ENCODE peak calls at places on chromosomes 4 and X, in eight cellular contexts. One of them, this sample, is unnamed.
A peak's percentile ranks its signal among the peaks of the same experiment; 100 is the strongest.

GRCh38 chrX:68842781-68843581 is 14.2 kb downstream of the EFNB1 start:
- DNase-seq in fibroblast of lung: peak; percentile 33
- DNase-seq in Calu3: no peak
- DNase-seq in Caco-2: no peak
- DNase-seq in upper lobe of right lung: peak; percentile 66
- DNase-seq in left lung: no peak
- DNase-seq in tibial nerve: no peak
- DNase-seq in K562: no peak
- DNase-seq in this sample: no peak

GRCh38 chr4:84967292-84967651 is 782 bp upstream of the WDFY3 start:
- DNase-seq in fibroblast of lung: peak; percentile 53
- DNase-seq in Calu3: no peak
- DNase-seq in Caco-2: no peak
- DNase-seq in upper lobe of right lung: no peak
- DNase-seq in left lung: no peak
- DNase-seq in tibial nerve: no peak
- DNase-seq in K562: no peak
- DNase-seq in this sample: peak; percentile 16

GRCh38 chr4:188127157-188127874 is 11.9 kb upstream of the TRIML1 start:
- DNase-seq in fibroblast of lung: peak; percentile 68
- DNase-seq in Calu3: peak; percentile 41
- DNase-seq in Caco-2: no peak
- DNase-seq in upper lobe of right lung: no peak
- DNase-seq in left lung: no peak
- DNase-seq in tibial nerve: no peak
- DNase-seq in K562: no peak
- DNase-seq in this sample: no peak

GRCh38 chr4:168648929-168649328 is 152.1 kb downstream of the PALLD start:
- DNase-seq in fibroblast of lung: no peak
- DNase-seq in Calu3: no peak
- DNase-seq in Caco-2: no peak
- DNase-seq in upper lobe of right lung: no peak
- DNase-seq in left lung: no peak
- DNase-seq in tibial nerve: no peak
- DNase-seq in K562: no peak
- DNase-seq in this sample: no peak

GRCh38 chrX:67044029-67044653 is 405.3 kb upstream of the EDA2R start:
- DNase-seq in fibroblast of lung: no peak
- DNase-seq in Calu3: no peak
- DNase-seq in Caco-2: no peak
- DNase-seq in upper lobe of right lung: no peak
- DNase-seq in left lung: no peak
- DNase-seq in tibial nerve: no peak
- DNase-seq in K562: no peak
- DNase-seq in this sample: no peak

GRCh38 chr4:136927172-136927571 is 605.1 kb downstream of the PCDH18 start:
- DNase-seq in fibroblast of lung: peak; percentile 10
- DNase-seq in Calu3: no peak
- DNase-seq in Caco-2: no peak
- DNase-seq in upper lobe of right lung: no peak
- DNase-seq in left lung: no peak
- DNase-seq in tibial nerve: no peak
- DNase-seq in K562: no peak
- DNase-seq in this sample: no peak

GRCh38 chr4:79178770-79179169 is 147.1 kb downstream of the NAA11 start:
- DNase-seq in fibroblast of lung: peak; percentile 52
- DNase-seq in Calu3: no peak
- DNase-seq in Caco-2: no peak
- DNase-seq in upper lobe of right lung: no peak
- DNase-seq in left lung: no peak
- DNase-seq in tibial nerve: no peak
- DNase-seq in K562: no peak
- DNase-seq in this sample: no peak

GRCh38 chr4:127856485-127857447 is 23.9 kb upstream of the PLK4 start:
- DNase-seq in fibroblast of lung: peak; percentile 92
- DNase-seq in Calu3: peak; percentile 25
- DNase-seq in Caco-2: no peak
- DNase-seq in upper lobe of right lung: no peak
- DNase-seq in left lung: no peak
- DNase-seq in tibial nerve: no peak
- DNase-seq in K562: no peak
- DNase-seq in this sample: no peak

GRCh38 chr4:64784125-64784524 is 374.9 kb upstream of the TECRL start:
- DNase-seq in fibroblast of lung: no peak
- DNase-seq in Calu3: no peak
- DNase-seq in Caco-2: no peak
- DNase-seq in upper lobe of right lung: no peak
- DNase-seq in left lung: no peak
- DNase-seq in tibial nerve: no peak
- DNase-seq in K562: no peak
- DNase-seq in this sample: no peak

GRCh38 chr4:123701046-123701445 is 304.5 kb downstream of the SPRY1 start:
- DNase-seq in fibroblast of lung: peak; percentile 13
- DNase-seq in Calu3: no peak
- DNase-seq in Caco-2: no peak
- DNase-seq in upper lobe of right lung: no peak
- DNase-seq in left lung: no peak
- DNase-seq in tibial nerve: no peak
- DNase-seq in K562: no peak
- DNase-seq in this sample: no peak

GRCh38 chr4:186400676-186401075 is 134.7 kb downstream of the F11 start:
- DNase-seq in fibroblast of lung: no peak
- DNase-seq in Calu3: no peak
- DNase-seq in Caco-2: no peak
- DNase-seq in upper lobe of right lung: no peak
- DNase-seq in left lung: no peak
- DNase-seq in tibial nerve: no peak
- DNase-seq in K562: no peak
- DNase-seq in this sample: no peak

GRCh38 chrX:22652596-22652995 is 347.2 kb upstream of the DDX53 start:
- DNase-seq in fibroblast of lung: peak; percentile 40
- DNase-seq in Calu3: peak; percentile 2
- DNase-seq in Caco-2: peak; percentile 68
- DNase-seq in upper lobe of right lung: no peak
- DNase-seq in left lung: no peak
- DNase-seq in tibial nerve: no peak
- DNase-seq in K562: no peak
- DNase-seq in this sample: no peak

GRCh38 chr4:81369898-81370297 is 101.8 kb downstream of the RASGEF1B start:
- DNase-seq in fibroblast of lung: peak; percentile 34
- DNase-seq in Calu3: no peak
- DNase-seq in Caco-2: no peak
- DNase-seq in upper lobe of right lung: no peak
- DNase-seq in left lung: no peak
- DNase-seq in tibial nerve: no peak
- DNase-seq in K562: no peak
- DNase-seq in this sample: no peak

GRCh38 chr4:7254736-7255487 is 62.6 kb downstream of the SORCS2 start:
- DNase-seq in fibroblast of lung: no peak
- DNase-seq in Calu3: no peak
- DNase-seq in Caco-2: no peak
- DNase-seq in upper lobe of right lung: no peak
- DNase-seq in left lung: peak; percentile 47
- DNase-seq in tibial nerve: no peak
- DNase-seq in K562: no peak
- DNase-seq in this sample: peak; percentile 25

GRCh38 chr4:2250764-2251072 is 8.8 kb upstream of the HAUS3 start:
- DNase-seq in fibroblast of lung: no peak
- DNase-seq in Calu3: no peak
- DNase-seq in Caco-2: no peak
- DNase-seq in upper lobe of right lung: no peak
- DNase-seq in left lung: no peak
- DNase-seq in tibial nerve: no peak
- DNase-seq in K562: no peak
- DNase-seq in this sample: no peak

GRCh38 chr4:54318904-54319303 is 89.8 kb downstream of the PDGFRA start:
- DNase-seq in fibroblast of lung: peak; percentile 64
- DNase-seq in Calu3: peak; percentile 2
- DNase-seq in Caco-2: no peak
- DNase-seq in upper lobe of right lung: no peak
- DNase-seq in left lung: no peak
- DNase-seq in tibial nerve: no peak
- DNase-seq in K562: peak; percentile 59
- DNase-seq in this sample: no peak

GRCh38 chr4:165308174-165308573 is 19.3 kb upstream of the MSMO1 start:
- DNase-seq in fibroblast of lung: peak; percentile 58
- DNase-seq in Calu3: no peak
- DNase-seq in Caco-2: no peak
- DNase-seq in upper lobe of right lung: no peak
- DNase-seq in left lung: no peak
- DNase-seq in tibial nerve: no peak
- DNase-seq in K562: no peak
- DNase-seq in this sample: no peak

GRCh38 chr4:58566260-58566659 is 1456.1 kb upstream of the IGFBP7 start:
- DNase-seq in fibroblast of lung: no peak
- DNase-seq in Calu3: no peak
- DNase-seq in Caco-2: no peak
- DNase-seq in upper lobe of right lung: no peak
- DNase-seq in left lung: no peak
- DNase-seq in tibial nerve: no peak
- DNase-seq in K562: no peak
- DNase-seq in this sample: no peak

GRCh38 chr4:103032575-103032974 is 13.1 kb upstream of the SLC9B1 start:
- DNase-seq in fibroblast of lung: peak; percentile 22
- DNase-seq in Calu3: peak; percentile 42
- DNase-seq in Caco-2: peak; percentile 64
- DNase-seq in upper lobe of right lung: no peak
- DNase-seq in left lung: no peak
- DNase-seq in tibial nerve: no peak
- DNase-seq in K562: peak; percentile 46
- DNase-seq in this sample: no peak

GRCh38 chrX:153763989-153764755 is at the start of gene PLXNB3:
- DNase-seq in fibroblast of lung: peak; percentile 59
- DNase-seq in Calu3: peak; percentile 92
- DNase-seq in Caco-2: peak; percentile 66
- DNase-seq in upper lobe of right lung: peak; percentile 89
- DNase-seq in left lung: peak; percentile 93
- DNase-seq in tibial nerve: peak; percentile 64
- DNase-seq in K562: peak; percentile 49
- DNase-seq in this sample: peak; percentile 77
- TF ChIP-seq CTCF in fibroblast of lung: peak; percentile 65
- TF ChIP-seq CTCF in Calu3: peak; percentile 70
- TF ChIP-seq CTCF in Caco-2: peak; percentile 75
- TF ChIP-seq CTCF in upper lobe of right lung: peak; percentile 77
- TF ChIP-seq CTCF in left lung: peak; percentile 66
- TF ChIP-seq CTCF in tibial nerve: peak; percentile 92
- TF ChIP-seq CTCF in K562: peak; percentile 75
- TF ChIP-seq CTCF in this sample: peak; percentile 75

GRCh38 chr4:112361181-112361791 is 64.1 kb downstream of the ALPK1 start:
- DNase-seq in fibroblast of lung: no peak
- DNase-seq in Calu3: no peak
- DNase-seq in Caco-2: peak; percentile 51
- DNase-seq in upper lobe of right lung: no peak
- DNase-seq in left lung: peak; percentile 13
- DNase-seq in tibial nerve: no peak
- DNase-seq in K562: no peak
- DNase-seq in this sample: no peak
- TF ChIP-seq CTCF in fibroblast of lung: no peak
- TF ChIP-seq CTCF in Calu3: no peak
- TF ChIP-seq CTCF in Caco-2: no peak
- TF ChIP-seq CTCF in upper lobe of right lung: no peak
- TF ChIP-seq CTCF in left lung: no peak
- TF ChIP-seq CTCF in tibial nerve: no peak
- TF ChIP-seq CTCF in K562: no peak
- TF ChIP-seq CTCF in this sample: no peak

GRCh38 chr4:147843162-147843561 is 111.3 kb downstream of the ARHGAP10 start:
- DNase-seq in fibroblast of lung: no peak
- DNase-seq in Calu3: peak; percentile 23
- DNase-seq in Caco-2: peak; percentile 57
- DNase-seq in upper lobe of right lung: no peak
- DNase-seq in left lung: no peak
- DNase-seq in tibial nerve: no peak
- DNase-seq in K562: peak; percentile 41
- DNase-seq in this sample: no peak
- TF ChIP-seq CTCF in fibroblast of lung: no peak
- TF ChIP-seq CTCF in Calu3: no peak
- TF ChIP-seq CTCF in Caco-2: peak; percentile 30
- TF ChIP-seq CTCF in upper lobe of right lung: no peak
- TF ChIP-seq CTCF in left lung: no peak
- TF ChIP-seq CTCF in tibial nerve: no peak
- TF ChIP-seq CTCF in K562: peak; percentile 26
- TF ChIP-seq CTCF in this sample: no peak

GRCh38 chrX:13938766-13939530 is 90.7 kb downstream of the GEMIN8 start:
- DNase-seq in fibroblast of lung: no peak
- DNase-seq in Calu3: no peak
- DNase-seq in Caco-2: no peak
- DNase-seq in upper lobe of right lung: no peak
- DNase-seq in left lung: no peak
- DNase-seq in tibial nerve: no peak
- DNase-seq in K562: no peak
- DNase-seq in this sample: no peak

GRCh38 chrX:13937370-13938052 is 92.2 kb downstream of the GEMIN8 start:
- DNase-seq in fibroblast of lung: peak; percentile 45
- DNase-seq in Calu3: peak; percentile 2
- DNase-seq in Caco-2: no peak
- DNase-seq in upper lobe of right lung: no peak
- DNase-seq in left lung: no peak
- DNase-seq in tibial nerve: no peak
- DNase-seq in K562: no peak
- DNase-seq in this sample: peak; percentile 2

GRCh38 chrX:13936804-13937203 is 92.9 kb downstream of the GEMIN8 start:
- DNase-seq in fibroblast of lung: no peak
- DNase-seq in Calu3: no peak
- DNase-seq in Caco-2: no peak
- DNase-seq in upper lobe of right lung: no peak
- DNase-seq in left lung: no peak
- DNase-seq in tibial nerve: no peak
- DNase-seq in K562: no peak
- DNase-seq in this sample: no peak

GRCh38 chrX:13939741-13940597 is 89.7 kb downstream of the GEMIN8 start:
- DNase-seq in fibroblast of lung: no peak
- DNase-seq in Calu3: no peak
- DNase-seq in Caco-2: no peak
- DNase-seq in upper lobe of right lung: no peak
- DNase-seq in left lung: no peak
- DNase-seq in tibial nerve: no peak
- DNase-seq in K562: no peak
- DNase-seq in this sample: no peak

DNA sequence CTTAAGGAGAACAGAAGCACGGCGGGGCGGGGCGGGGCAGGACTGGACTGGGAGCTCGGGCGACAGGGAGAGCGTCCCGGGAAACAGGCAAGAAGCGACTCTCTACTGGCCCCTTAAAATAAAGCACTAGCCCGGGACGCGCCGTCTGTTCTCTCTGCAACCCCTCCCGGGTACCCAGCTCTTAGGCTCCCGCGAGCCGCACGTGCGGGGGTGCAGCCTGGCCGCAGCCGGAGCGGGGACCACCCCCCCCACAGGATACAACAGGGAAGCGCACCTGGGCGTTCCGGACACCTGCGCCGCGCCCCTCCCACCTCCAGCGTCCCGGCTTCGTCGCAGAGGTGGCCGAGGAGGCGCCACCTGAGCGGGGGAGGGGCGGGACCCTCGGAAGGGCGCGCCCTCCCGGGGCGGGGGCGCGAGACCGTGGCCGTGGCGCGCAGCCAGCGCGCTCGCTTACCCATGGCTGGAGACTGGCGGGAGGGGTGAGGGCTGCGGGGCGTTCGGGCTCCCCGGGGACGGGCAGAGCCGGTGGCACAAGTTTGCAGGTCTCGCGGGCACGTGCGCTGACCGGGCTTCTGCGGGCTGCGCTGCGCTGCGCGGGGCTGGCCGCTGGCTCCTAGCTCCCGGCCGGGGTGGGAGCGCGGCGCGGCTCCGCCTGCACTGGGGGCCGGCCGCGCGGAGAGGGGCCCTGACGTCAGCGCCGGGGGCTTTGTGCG is 91.5 kb downstream of the GEMIN8 start:
- DNase-seq in fibroblast of lung: peak; percentile 8
- DNase-seq in Calu3: peak; percentile 72
- DNase-seq in Caco-2: no peak
- DNase-seq in upper lobe of right lung: peak; percentile 72
- DNase-seq in left lung: peak; percentile 79
- DNase-seq in tibial nerve: no peak
- DNase-seq in K562: no peak
- DNase-seq in this sample: peak; percentile 16
- TF ChIP-seq CTCF in fibroblast of lung: no peak
- TF ChIP-seq CTCF in Calu3: no peak
- TF ChIP-seq CTCF in Caco-2: no peak
- TF ChIP-seq CTCF in upper lobe of right lung: no peak
- TF ChIP-seq CTCF in left lung: no peak
- TF ChIP-seq CTCF in tibial nerve: no peak
- TF ChIP-seq CTCF in K562: no peak
- TF ChIP-seq CTCF in this sample: no peak

This sample was measured in heart right ventricle.